ENCODE peak calls at places on chromosomes 11 and 22, in eight cellular contexts. Q is GM23248, D is endodermal cell, B is fibroblast of lung, X is GM12878, N is IMR-90, V is endothelial cell of umbilical vein, R is MM.1S. T is an unnamed sample. For H3K4me1 and H3K9me3, the result is how much of the 10 kb centered on the place peaks cover.

GRCh38 chr11:112828433-112828832 is 132.8 kb upstream of the NCAM1 start:
- DNase-seq in Q (no peak), D (no peak), B (no peak), X (no peak), N (no peak), V (no peak), R (no peak), T (no peak)

GRCh38 chr11:47330002-47330911 is 22.2 kb downstream of the MYBPC3 start:
- DNase-seq in Q (peak), D (peak), B (no peak), X (no peak), N (peak), V (peak), R (no peak), T (no peak)

GRCh38 chr11:9527481-9528140 is 45.9 kb upstream of the WEE1 start:
- DNase-seq in Q (peak), D (no peak), B (peak), X (no peak), N (peak), V (peak), R (no peak), T (no peak)

GRCh38 chr11:36253238-36253637 is 36.0 kb downstream of the COMMD9 start:
- DNase-seq in Q (no peak), D (no peak), B (peak), X (no peak), N (no peak), V (no peak), R (no peak), T (no peak)

GRCh38 chr22:50245214-50246072 is 620 bp upstream of the TUBGCP6 start:
- DNase-seq in Q (no peak), D (no peak), B (no peak), X (no peak), N (no peak), V (no peak), R (peak), T (no peak)

GRCh38 chr11:8060801-8061554 is 20.0 kb upstream of the TUB start:
- DNase-seq in Q (peak), D (no peak), B (no peak), X (no peak), N (peak), V (no peak), R (no peak), T (no peak)

GRCh38 chr11:67268684-67269268 is 2.5 kb downstream of the GRK2 start:
- DNase-seq in Q (no peak), D (no peak), B (no peak), X (no peak), N (no peak), V (no peak), R (no peak), T (no peak)

GRCh38 chr11:46305295-46305694 is 27.8 kb downstream of the CREB3L1 start:
- DNase-seq in Q (peak), D (no peak), B (peak), X (no peak), N (peak), V (no peak), R (no peak), T (no peak)

GRCh38 chr22:46229701-46230100 is 20.4 kb downstream of the CDPF1 start:
- DNase-seq in Q (peak), D (no peak), B (no peak), X (no peak), N (peak), V (no peak), R (no peak), T (no peak)

GRCh38 chr11:334264-335033 is 13.8 kb upstream of the IFITM3 start:
- DNase-seq in Q (no peak), D (peak), B (no peak), X (no peak), N (no peak), V (no peak), R (no peak), T (no peak)

GRCh38 chr11:47775240-47775869 is 8.2 kb upstream of the FNBP4 start:
- DNase-seq in Q (no peak), D (no peak), B (no peak), X (no peak), N (no peak), V (no peak), R (no peak), T (no peak)

GRCh38 chr22:43941449-43941848 is 13.8 kb upstream of the SAMM50 start:
- DNase-seq in Q (no peak), D (no peak), B (no peak), X (no peak), N (no peak), V (no peak), R (no peak), T (no peak)

GRCh38 chr11:46298699-46299424 is 21.4 kb downstream of the CREB3L1 start:
- DNase-seq in Q (peak), D (no peak), B (peak), X (no peak), N (peak), V (no peak), R (no peak), T (no peak)

GRCh38 chr11:91104237-91104636 is 881.4 kb upstream of the CHORDC1 start:
- DNase-seq in Q (peak), D (no peak), B (peak), X (no peak), N (peak), V (peak), R (no peak), T (no peak)

GRCh38 chr11:48193876-48194275 is 22.7 kb upstream of the OR4B1 start:
- DNase-seq in Q (peak), D (no peak), B (peak), X (no peak), N (peak), V (no peak), R (no peak), T (no peak)

GRCh38 chr11:82927264-82927880 is 25.8 kb downstream of the DDIAS start:
- DNase-seq in Q (peak), D (no peak), B (peak), X (no peak), N (peak), V (peak), R (peak), T (peak)

GRCh38 chr11:128195756-128196155 is 391.6 kb downstream of the ETS1 start:
- DNase-seq in Q (peak), D (no peak), B (no peak), X (no peak), N (no peak), V (no peak), R (no peak), T (no peak)

GRCh38 chr22:30546616-30547015 is at the start of gene SEC14L6:
- DNase-seq in Q (no peak), D (no peak), B (no peak), X (no peak), N (no peak), V (no peak), R (no peak), T (no peak)

GRCh38 chr11:118014022-118014421 is 27.8 kb downstream of the IL10RA start:
- DNase-seq in Q (no peak), D (no peak), B (no peak), X (no peak), N (no peak), V (no peak), R (no peak), T (no peak)

GRCh38 chr11:66878554-66878953 is 21.7 kb downstream of the LRFN4 start:
- DNase-seq in Q (no peak), D (no peak), B (peak), X (no peak), N (peak), V (no peak), R (no peak), T (no peak)

GRCh38 chr11:83736689-83737088 is 450.5 kb upstream of the CCDC90B start:
- DNase-seq in Q (peak), D (no peak), B (no peak), X (no peak), N (no peak), V (no peak), R (no peak), T (no peak)

GRCh38 chr11:134373591-134374052 is 38.4 kb downstream of the B3GAT1 start:
- DNase-seq in Q (no peak), D (no peak), B (no peak), X (no peak), N (no peak), V (no peak), R (no peak), T (no peak)

GRCh38 chr11:33642461-33643166 is 58.0 kb downstream of the C11orf91 start:
- DNase-seq in Q (no peak), D (no peak), B (no peak), X (no peak), N (no peak), V (no peak), R (no peak), T (no peak)

GRCh38 chr11:33208150-33208549 is 46.9 kb upstream of the CSTF3 start:
- DNase-seq in Q (no peak), D (no peak), B (no peak), X (no peak), N (no peak), V (no peak), R (no peak), T (no peak)

GRCh38 chr11:5274340-5274739 is 4.6 kb upstream of the HBE1 start:
- DNase-seq in Q (no peak), D (no peak), B (no peak), X (no peak), N (no peak), V (no peak), R (no peak), T (no peak)

GRCh38 chr22:42365337-42365865 is 66.8 kb downstream of the NFAM1 start:
- DNase-seq in Q (no peak), D (peak), B (no peak), X (no peak), N (no peak), V (no peak), R (no peak), T (no peak)
- H3K4me1 ChIP-seq in Q (under half), D (under half), B (under half), X (under half), N (under half), V (under half), R (under half), T (under half)

GRCh38 chr22:37241351-37242142 is 2.5 kb downstream of the RAC2 start:
- DNase-seq in Q (no peak), D (peak), B (no peak), X (no peak), N (no peak), V (no peak), R (no peak), T (no peak)
- H3K9ac ChIP-seq in Q (no peak), D (no peak), B (no peak), X (peak), N (no peak), V (no peak), R (peak), T (peak)

GRCh38 chr22:47335460-47335859 is 573.0 kb downstream of the TBC1D22A start:
- DNase-seq in Q (no peak), D (no peak), B (no peak), X (no peak), N (no peak), V (no peak), R (no peak), T (no peak)

GRCh38 chr22:47332246-47332980 is 570.0 kb downstream of the TBC1D22A start:
- DNase-seq in Q (no peak), D (no peak), B (no peak), X (no peak), N (no peak), V (no peak), R (no peak), T (no peak)

GRCh38 chr22:47334596-47334995 is 572.1 kb downstream of the TBC1D22A start:
- DNase-seq in Q (no peak), D (no peak), B (no peak), X (no peak), N (no peak), V (no peak), R (no peak), T (no peak)

GRCh38 chr22:47331750-47332149 is 569.3 kb downstream of the TBC1D22A start:
- DNase-seq in Q (no peak), D (no peak), B (no peak), X (no peak), N (no peak), V (no peak), R (no peak), T (no peak)

DNA sequence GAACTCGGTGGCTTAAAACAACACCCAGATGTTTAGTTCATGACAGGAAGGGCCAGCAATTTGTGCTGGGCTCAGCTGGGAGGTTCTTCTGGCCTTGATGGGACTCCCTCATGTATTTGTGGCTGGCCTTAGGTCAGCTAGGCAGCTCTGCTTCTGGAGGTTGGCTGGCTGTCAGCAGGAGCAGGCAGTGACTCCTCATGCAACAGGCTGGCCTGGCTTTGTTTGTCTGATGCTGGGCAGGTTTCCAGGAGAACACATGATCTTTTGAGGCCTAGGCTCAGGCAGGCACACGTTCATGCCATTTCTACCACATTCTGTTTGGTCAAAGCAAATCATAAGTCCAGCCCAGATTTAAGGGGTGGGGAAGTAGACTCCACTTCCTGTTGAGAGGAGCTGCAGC is 571.2 kb downstream of the TBC1D22A start:
- DNase-seq in Q (peak), D (no peak), B (peak), X (no peak), N (peak), V (peak), R (peak), T (no peak)
- H3K9me3 ChIP-seq in Q (under half), D (half or more), B (under half), X (under half), N (under half), V (under half), R (under half), T (under half)

GRCh38 chr22:20516399-20516798 is 9.0 kb downstream of the MED15 start:
- DNase-seq in Q (no peak), D (no peak), B (no peak), X (no peak), N (no peak), V (no peak), R (no peak), T (no peak)

GRCh38 chr22:20517841-20518592 is 10.6 kb downstream of the MED15 start:
- DNase-seq in Q (no peak), D (no peak), B (no peak), X (no peak), N (no peak), V (no peak), R (no peak), T (no peak)

GRCh38 chr22:20519558-20519957 is 12.1 kb downstream of the MED15 start:
- DNase-seq in Q (no peak), D (no peak), B (no peak), X (no peak), N (no peak), V (no peak), R (no peak), T (no peak)

GRCh38 chr22:20514658-20515406 is 7.4 kb downstream of the MED15 start:
- DNase-seq in Q (peak), D (no peak), B (peak), X (no peak), N (peak), V (no peak), R (no peak), T (no peak)

GRCh38 chr22:20517422-20517821 is 10.0 kb downstream of the MED15 start:
- DNase-seq in Q (no peak), D (no peak), B (no peak), X (no peak), N (no peak), V (peak), R (no peak), T (no peak)
- H3K4me1 ChIP-seq in Q (under half), D (under half), B (under half), X (under half), N (under half), V (under half), R (under half), T (under half)

DNA sequence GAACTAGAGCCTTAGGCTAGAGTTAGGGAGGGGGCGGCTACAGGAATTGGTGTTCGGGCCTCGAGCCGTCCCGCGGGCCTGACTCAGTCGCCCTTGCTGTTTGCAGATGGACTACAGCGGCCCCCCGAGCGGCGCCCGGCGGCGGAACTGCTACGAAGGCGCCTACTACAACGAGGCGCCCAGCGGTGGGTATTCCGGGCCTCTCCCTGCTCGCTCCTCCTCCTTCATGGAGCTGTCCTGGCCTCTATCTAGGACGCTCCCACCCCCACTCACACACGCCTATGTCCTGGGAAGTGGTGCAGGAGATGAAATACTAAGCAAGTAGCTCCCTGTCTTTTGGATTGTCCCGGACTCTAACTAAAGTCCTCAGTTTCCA is 1.4 kb downstream of the MYOD1 start:
- DNase-seq in Q (no peak), D (peak), B (no peak), X (no peak), N (no peak), V (no peak), R (no peak), T (no peak)
- H3K9ac ChIP-seq in Q (no peak), D (no peak), B (no peak), X (no peak), N (no peak), V (no peak), R (no peak), T (no peak)

GRCh38 chr11:2645779-2646118 is 54.0 kb downstream of the KCNQ1OT1 start:
- DNase-seq in Q (no peak), D (no peak), B (no peak), X (no peak), N (no peak), V (no peak), R (no peak), T (no peak)
- H3K9me3 ChIP-seq in Q (under half), D (half or more), B (under half), X (under half), N (under half), V (under half), R (under half), T (under half)

DNA sequence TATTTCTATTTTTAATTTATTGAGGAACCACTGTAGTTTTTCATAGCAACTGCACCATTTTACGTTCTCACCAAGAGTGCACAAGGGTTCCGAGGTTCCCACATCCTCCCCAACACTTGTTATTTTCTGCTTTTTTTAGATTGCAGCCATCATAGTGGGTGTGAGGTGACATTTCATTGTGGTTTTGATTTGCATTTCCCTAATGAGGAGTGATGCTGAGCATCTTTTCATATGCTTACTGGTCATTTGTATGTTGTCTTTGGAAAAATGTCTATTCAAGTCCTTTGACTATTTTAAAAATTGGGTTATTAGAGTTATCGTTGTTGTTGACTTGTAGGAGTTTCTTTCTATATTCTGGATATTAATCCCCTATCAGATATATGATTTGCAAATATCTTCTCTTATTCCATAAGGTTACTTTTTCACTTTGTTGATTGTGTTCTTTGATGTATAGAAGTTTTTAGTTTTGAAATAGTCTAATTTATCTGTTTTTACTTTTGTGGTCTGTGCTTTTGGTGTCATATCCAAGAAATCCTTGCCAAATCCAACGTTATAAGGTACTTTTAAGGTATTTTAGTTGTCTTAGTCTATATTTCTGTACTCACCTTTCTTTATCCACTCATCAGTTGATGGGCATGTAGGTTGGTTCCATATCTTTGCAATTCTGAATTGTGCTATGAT is 9.0 kb downstream of the NEAT1 start:
- DNase-seq in Q (peak), D (no peak), B (peak), X (no peak), N (peak), V (peak), R (peak), T (no peak)
- H3K4me1 ChIP-seq in Q (under half), D (under half), B (under half), X (under half), N (under half), V (under half), R (half or more), T (under half)

GRCh38 chr11:61587541-61587941 is 6.7 kb upstream of the SYT7 start:
- DNase-seq in Q (peak), D (peak), B (no peak), X (no peak), N (no peak), V (no peak), R (no peak), T (no peak)
- H3K9ac ChIP-seq in Q (peak), D (no peak), B (no peak), X (no peak), N (no peak), V (no peak), R (no peak), T (no peak)

T was measured in DND-41.